ENCODE peak calls at places on chromosomes 11 and 22, in eight cellular contexts. S is thoracic aorta, U is RWPE1, E is esophagus squamous epithelium, M is right atrium auricular region, I is transverse colon, G is brain microvascular endothelial cell, K is OCI-LY7. O is an unnamed sample.
A peak's percentile ranks its signal among the peaks of the same experiment; 100 is the strongest.

GRCh38 chr11:132586801-132587200 is 945.5 kb downstream of the OPCML start:
- DNase-seq in M (no peak), I (no peak), U (no peak), K (no peak), G (no peak), S (no peak), E (no peak), O (no peak)

GRCh38 chr11:76629133-76629852 is 41.3 kb downstream of the LRRC32 start:
- DNase-seq in E (no peak), U (no peak), G (peak; percentile 78), K (no peak), S (no peak), M (peak; percentile 80), I (peak; percentile 48), O (no peak)

GRCh38 chr11:45807792-45808238 is 2.9 kb downstream of the SLC35C1 start:
- DNase-seq in M (no peak), U (no peak), E (no peak), I (no peak), G (no peak), S (no peak), K (no peak), O (no peak)

GRCh38 chr22:43263645-43264514 is 76.9 kb upstream of the TTLL12 start:
- DNase-seq in E (no peak), S (no peak), I (peak; percentile 69), U (peak; percentile 59), M (peak; percentile 61), K (no peak), G (peak; percentile 96), O (no peak)

GRCh38 chr11:66055021-66055420 is 2.9 kb downstream of the SF3B2 start:
- DNase-seq in I (no peak), G (no peak), U (no peak), M (no peak), E (no peak), S (no peak), K (no peak), O (no peak)

GRCh38 chr11:44611687-44612437 is 46.4 kb downstream of the CD82 start:
- DNase-seq in U (no peak), G (no peak), K (peak; percentile 23), S (no peak), E (no peak), I (peak; percentile 26), M (no peak), O (no peak)

GRCh38 chr11:33545941-33546340 is 154.7 kb downstream of the C11orf91 start:
- DNase-seq in E (no peak), M (no peak), I (no peak), U (no peak), G (no peak), S (no peak), K (no peak), O (no peak)

GRCh38 chr11:60879104-60879503 is 11.8 kb downstream of the ZP1 start:
- DNase-seq in K (no peak), U (no peak), G (no peak), E (no peak), M (no peak), I (no peak), S (no peak), O (no peak)

GRCh38 chr11:94132152-94132558 is 3.5 kb downstream of the PANX1 start:
- DNase-seq in U (peak; percentile 37), K (no peak), E (no peak), G (peak; percentile 83), M (peak; percentile 80), S (peak; percentile 54), I (peak; percentile 20), O (no peak)

GRCh38 chr11:76380161-76380976 is 563 bp downstream of the THAP12 start:
- DNase-seq in I (peak; percentile 23), G (peak; percentile 4), U (peak; percentile 21), S (no peak), K (peak; percentile 45), E (no peak), M (no peak), O (peak; percentile 25)

GRCh38 chr11:71934213-71934612 is 5.4 kb downstream of the RNF121 start:
- DNase-seq in M (no peak), U (no peak), S (no peak), I (no peak), G (no peak), K (no peak), E (no peak), O (no peak)

GRCh38 chr11:1730230-1730629 is 20.2 kb downstream of the IFITM10 start:
- DNase-seq in I (no peak), S (no peak), M (no peak), E (no peak), K (no peak), G (no peak), U (no peak), O (no peak)

GRCh38 chr22:36323182-36323854 is 64.4 kb downstream of the MYH9 start:
- DNase-seq in S (peak; percentile 79), I (peak; percentile 55), G (peak; percentile 33), E (no peak), U (no peak), K (no peak), M (peak; percentile 93), O (peak; percentile 54)

GRCh38 chr22:41050873-41051272 is 41.5 kb upstream of the EP300 start:
- DNase-seq in S (no peak), M (no peak), U (no peak), E (no peak), I (no peak), K (no peak), G (no peak), O (no peak)

GRCh38 chr11:105579111-105579510 is 30.8 kb upstream of the GRIA4 start:
- DNase-seq in U (no peak), K (no peak), I (no peak), M (no peak), S (no peak), E (no peak), G (no peak), O (no peak)

GRCh38 chr11:75351541-75352416 is at the start of gene ARRB1:
- DNase-seq in M (no peak), I (peak; percentile 81), G (peak; percentile 6), U (peak; percentile 50), K (no peak), E (no peak), S (no peak), O (no peak)

GRCh38 chr11:75350122-75350742 is 1.2 kb downstream of the ARRB1 start:
- DNase-seq in K (no peak), U (no peak), I (no peak), E (no peak), G (no peak), S (no peak), M (no peak), O (no peak)

GRCh38 chr11:75352417-75353206 is 1.2 kb upstream of the ARRB1 start:
- DNase-seq in I (peak; percentile 72), G (no peak), K (no peak), U (no peak), M (no peak), E (no peak), S (no peak), O (peak; percentile 40)

GRCh38 chr11:75349540-75350116 is 1.8 kb downstream of the ARRB1 start:
- DNase-seq in K (no peak), E (no peak), S (no peak), G (no peak), U (no peak), M (no peak), I (no peak), O (no peak)

GRCh38 chr11:75350743-75351540 is 519 bp downstream of the ARRB1 start:
- DNase-seq in M (no peak), S (no peak), K (no peak), I (peak; percentile 61), E (no peak), G (no peak), U (no peak), O (peak; percentile 64)
- TF ChIP-seq CTCF in M (no peak), S (no peak), K (peak; percentile 41), I (peak; percentile 24), E (no peak), G (peak; percentile 21), U (no peak), O (no peak)

GRCh38 chr11:125016413-125016812 is 46.7 kb upstream of the SLC37A2 start:
- DNase-seq in G (no peak), I (no peak), K (no peak), S (no peak), M (no peak), E (no peak), U (no peak), O (no peak)
- H3K27ac ChIP-seq in G (no peak overlapping the region), I (no peak overlapping the region), K (no peak overlapping the region), S (no peak overlapping the region), M (no peak overlapping the region), E (no peak overlapping the region), U (no peak overlapping the region), O (no peak overlapping the region)

GRCh38 chr11:3623126-3623525 is 18.7 kb downstream of the ART5 start:
- DNase-seq in S (no peak), E (no peak), U (no peak), G (no peak), I (no peak), M (no peak), K (no peak), O (no peak)

GRCh38 chr11:3627291-3627690 is 14.5 kb downstream of the ART5 start:
- DNase-seq in U (no peak), E (no peak), M (no peak), K (no peak), G (peak; percentile 68), I (no peak), S (no peak), O (no peak)

GRCh38 chr11:3631331-3631730 is 10.5 kb downstream of the ART5 start:
- DNase-seq in S (no peak), K (no peak), G (no peak), M (no peak), I (no peak), E (no peak), U (no peak), O (no peak)

GRCh38 chr11:3622521-3622920 is 19.3 kb downstream of the ART5 start:
- DNase-seq in E (no peak), G (no peak), M (no peak), I (no peak), K (no peak), U (no peak), S (no peak), O (no peak)

GRCh38 chr11:3626250-3626960 is 15.4 kb downstream of the ART5 start:
- DNase-seq in U (no peak), M (no peak), S (no peak), K (no peak), E (no peak), G (no peak), I (peak; percentile 30), O (no peak)
- TF ChIP-seq CTCF in U (no peak), M (no peak), S (no peak), K (no peak), E (no peak), G (no peak), I (no peak), O (no peak)

DNA sequence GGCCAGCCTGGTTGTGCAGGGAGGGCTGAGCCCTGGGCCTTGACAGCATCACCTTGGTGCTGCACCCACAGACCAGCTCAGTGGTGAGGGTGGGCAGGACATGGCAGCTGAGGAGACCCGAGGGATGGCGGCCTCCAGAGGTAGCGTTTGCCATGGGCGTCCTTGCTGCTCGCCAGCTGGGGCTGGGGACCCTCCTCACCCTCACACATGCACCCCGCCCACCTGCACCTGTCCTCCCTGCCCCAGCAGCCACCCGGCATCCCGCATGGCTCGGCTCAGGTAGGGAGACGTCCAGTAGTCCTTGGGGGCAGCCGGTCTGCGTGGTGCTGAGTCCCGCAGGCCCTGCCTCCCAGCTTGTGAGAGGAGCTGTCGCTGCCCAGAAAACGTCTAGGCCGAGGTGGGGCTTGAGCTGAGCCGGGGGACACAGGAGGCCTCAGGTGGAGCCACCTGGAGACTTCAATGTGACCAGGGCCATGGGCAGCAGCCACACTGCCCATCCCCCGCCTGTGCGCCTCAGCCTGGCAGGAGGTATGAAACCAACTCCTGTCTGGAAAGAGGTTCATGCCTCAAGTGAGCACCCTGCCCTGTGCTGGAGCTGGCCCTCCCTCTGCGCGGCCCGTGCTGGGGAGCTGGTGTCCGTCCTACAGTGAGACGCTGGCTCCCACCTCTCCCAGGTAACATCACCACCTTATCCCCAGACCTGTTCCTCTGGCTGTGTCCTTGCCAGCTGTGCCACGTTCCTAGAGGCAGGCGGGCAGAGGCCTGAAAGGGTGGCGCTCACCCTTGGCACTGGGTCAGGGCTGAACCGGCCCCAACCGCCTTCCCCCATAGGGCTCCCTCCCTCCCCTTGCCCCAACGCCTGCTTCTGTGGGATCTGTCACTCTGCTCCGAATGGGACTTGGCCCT is 3.3 kb upstream of the TRABD start:
- DNase-seq in I (peak; percentile 66), E (no peak), U (no peak), G (no peak), K (no peak), S (no peak), M (no peak), O (no peak)
- H3K27ac ChIP-seq in I (no peak overlapping the region), E (peak overlapping the region; percentile 25), U (peak overlapping the region; percentile 62), G (no peak overlapping the region), K (no peak overlapping the region), S (no peak overlapping the region), M (peak overlapping the region; percentile 59), O (no peak overlapping the region)